ENCODE peak calls at places on chromosome 2, in eight cellular contexts. One of them, this sample, is unnamed.

GRCh38 chr2:22020101-22020742 is 896.5 kb downstream of the TDRD15 start:
- DNase-seq in tibial nerve: no peak
- DNase-seq in ovary: no peak
- DNase-seq in H1: no peak
- DNase-seq in A549: no peak
- DNase-seq in stomach: no peak
- DNase-seq in HepG2: no peak
- DNase-seq in transverse colon: no peak
- DNase-seq in this sample: no peak

GRCh38 chr2:122070241-122070731 is 314.8 kb downstream of the TSN start:
- DNase-seq in tibial nerve: no peak
- DNase-seq in ovary: no peak
- DNase-seq in H1: no peak
- DNase-seq in A549: no peak
- DNase-seq in stomach: no peak
- DNase-seq in HepG2: no peak
- DNase-seq in transverse colon: no peak
- DNase-seq in this sample: no peak

GRCh38 chr2:1653137-1653789 is 91.1 kb downstream of the PXDN start:
- DNase-seq in tibial nerve: no peak
- DNase-seq in ovary: peak; percentile 69
- DNase-seq in H1: no peak
- DNase-seq in A549: no peak
- DNase-seq in stomach: peak; percentile 32
- DNase-seq in HepG2: no peak
- DNase-seq in transverse colon: peak; percentile 60
- DNase-seq in this sample: peak; percentile 89

GRCh38 chr2:55236992-55237543 is 4.6 kb downstream of the RPS27A start:
- DNase-seq in tibial nerve: no peak
- DNase-seq in ovary: no peak
- DNase-seq in H1: no peak
- DNase-seq in A549: no peak
- DNase-seq in stomach: no peak
- DNase-seq in HepG2: no peak
- DNase-seq in transverse colon: no peak
- DNase-seq in this sample: no peak

GRCh38 chr2:20615466-20616241 is 35.2 kb downstream of the HS1BP3 start:
- DNase-seq in tibial nerve: peak; percentile 21
- DNase-seq in ovary: peak; percentile 37
- DNase-seq in H1: no peak
- DNase-seq in A549: no peak
- DNase-seq in stomach: peak; percentile 25
- DNase-seq in HepG2: peak; percentile 71
- DNase-seq in transverse colon: no peak
- DNase-seq in this sample: peak; percentile 71

GRCh38 chr2:196607073-196607472 is 32.4 kb upstream of the CCDC150 start:
- DNase-seq in tibial nerve: no peak
- DNase-seq in ovary: no peak
- DNase-seq in H1: no peak
- DNase-seq in A549: no peak
- DNase-seq in stomach: no peak
- DNase-seq in HepG2: no peak
- DNase-seq in transverse colon: no peak
- DNase-seq in this sample: no peak

GRCh38 chr2:179826297-179826696 is 35.1 kb downstream of the ZNF385B start:
- DNase-seq in tibial nerve: no peak
- DNase-seq in ovary: no peak
- DNase-seq in H1: no peak
- DNase-seq in A549: no peak
- DNase-seq in stomach: no peak
- DNase-seq in HepG2: no peak
- DNase-seq in transverse colon: no peak
- DNase-seq in this sample: no peak

GRCh38 chr2:48277153-48277552 is 252.8 kb upstream of the STON1 start:
- DNase-seq in tibial nerve: no peak
- DNase-seq in ovary: no peak
- DNase-seq in H1: no peak
- DNase-seq in A549: no peak
- DNase-seq in stomach: no peak
- DNase-seq in HepG2: no peak
- DNase-seq in transverse colon: no peak
- DNase-seq in this sample: no peak

GRCh38 chr2:196059491-196059960 is 9.1 kb downstream of the DNAH7 start:
- DNase-seq in tibial nerve: no peak
- DNase-seq in ovary: no peak
- DNase-seq in H1: no peak
- DNase-seq in A549: no peak
- DNase-seq in stomach: no peak
- DNase-seq in HepG2: no peak
- DNase-seq in transverse colon: no peak
- DNase-seq in this sample: no peak

DNA sequence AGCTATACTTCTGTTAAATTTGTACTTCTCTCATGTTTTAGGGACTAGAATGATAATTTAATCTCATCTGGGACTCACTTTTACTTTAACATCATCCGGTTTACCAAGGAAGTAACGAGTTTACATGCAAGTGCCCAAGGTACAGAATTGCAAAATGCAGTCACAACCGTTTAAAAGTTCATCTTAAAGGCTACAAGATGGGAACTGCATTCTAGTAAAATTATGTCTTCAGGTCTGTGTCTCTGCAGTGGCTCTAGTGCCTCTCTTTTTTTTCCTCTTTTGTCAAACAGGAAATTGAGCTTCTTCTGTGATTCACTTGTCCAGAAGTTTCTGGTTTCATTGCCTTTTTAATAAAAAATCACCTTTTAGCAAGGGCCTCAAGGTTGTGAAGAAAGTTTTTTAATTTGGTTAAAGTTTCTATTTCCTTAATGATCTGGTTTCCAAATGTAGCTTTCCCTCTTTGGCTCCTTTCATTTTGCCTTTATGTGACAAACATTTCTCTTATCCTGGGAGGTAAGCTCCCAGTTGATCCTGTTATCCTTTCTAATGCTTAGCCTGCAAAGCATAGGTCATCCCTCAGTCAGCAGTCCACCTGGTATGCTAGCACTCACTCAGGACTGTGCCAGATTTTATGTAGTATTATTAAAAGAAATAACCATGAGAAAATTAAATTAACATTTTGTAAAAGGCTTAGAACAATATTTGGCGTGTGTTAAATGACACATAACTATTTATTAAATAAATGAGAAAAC is 2.4 kb downstream of the GLS start:
- DNase-seq in tibial nerve: no peak
- DNase-seq in ovary: no peak
- DNase-seq in H1: no peak
- DNase-seq in A549: no peak
- DNase-seq in stomach: no peak
- DNase-seq in HepG2: no peak
- DNase-seq in transverse colon: no peak
- DNase-seq in this sample: no peak
- TF ChIP-seq EP300 in tibial nerve: no peak
- TF ChIP-seq EP300 in ovary: no peak
- TF ChIP-seq EP300 in H1: no peak
- TF ChIP-seq EP300 in A549: no peak
- TF ChIP-seq EP300 in stomach: no peak
- TF ChIP-seq EP300 in HepG2: no peak
- TF ChIP-seq EP300 in transverse colon: no peak
- TF ChIP-seq EP300 in this sample: no peak

GRCh38 chr2:70523672-70523995 is 30.0 kb downstream of the TGFA start:
- DNase-seq in tibial nerve: no peak
- DNase-seq in ovary: no peak
- DNase-seq in H1: no peak
- DNase-seq in A549: no peak
- DNase-seq in stomach: no peak
- DNase-seq in HepG2: no peak
- DNase-seq in transverse colon: no peak
- DNase-seq in this sample: no peak

GRCh38 chr2:70526126-70526525 is 27.5 kb downstream of the TGFA start:
- DNase-seq in tibial nerve: no peak
- DNase-seq in ovary: no peak
- DNase-seq in H1: no peak
- DNase-seq in A549: no peak
- DNase-seq in stomach: no peak
- DNase-seq in HepG2: no peak
- DNase-seq in transverse colon: no peak
- DNase-seq in this sample: no peak

GRCh38 chr2:70525032-70525431 is 28.6 kb downstream of the TGFA start:
- DNase-seq in tibial nerve: no peak
- DNase-seq in ovary: no peak
- DNase-seq in H1: no peak
- DNase-seq in A549: peak; percentile 74
- DNase-seq in stomach: peak; percentile 53
- DNase-seq in HepG2: peak; percentile 87
- DNase-seq in transverse colon: peak; percentile 65
- DNase-seq in this sample: no peak

GRCh38 chr2:70522627-70523026 is 31.0 kb downstream of the TGFA start:
- DNase-seq in tibial nerve: no peak
- DNase-seq in ovary: no peak
- DNase-seq in H1: peak; percentile 2
- DNase-seq in A549: no peak
- DNase-seq in stomach: no peak
- DNase-seq in HepG2: no peak
- DNase-seq in transverse colon: no peak
- DNase-seq in this sample: no peak

DNA sequence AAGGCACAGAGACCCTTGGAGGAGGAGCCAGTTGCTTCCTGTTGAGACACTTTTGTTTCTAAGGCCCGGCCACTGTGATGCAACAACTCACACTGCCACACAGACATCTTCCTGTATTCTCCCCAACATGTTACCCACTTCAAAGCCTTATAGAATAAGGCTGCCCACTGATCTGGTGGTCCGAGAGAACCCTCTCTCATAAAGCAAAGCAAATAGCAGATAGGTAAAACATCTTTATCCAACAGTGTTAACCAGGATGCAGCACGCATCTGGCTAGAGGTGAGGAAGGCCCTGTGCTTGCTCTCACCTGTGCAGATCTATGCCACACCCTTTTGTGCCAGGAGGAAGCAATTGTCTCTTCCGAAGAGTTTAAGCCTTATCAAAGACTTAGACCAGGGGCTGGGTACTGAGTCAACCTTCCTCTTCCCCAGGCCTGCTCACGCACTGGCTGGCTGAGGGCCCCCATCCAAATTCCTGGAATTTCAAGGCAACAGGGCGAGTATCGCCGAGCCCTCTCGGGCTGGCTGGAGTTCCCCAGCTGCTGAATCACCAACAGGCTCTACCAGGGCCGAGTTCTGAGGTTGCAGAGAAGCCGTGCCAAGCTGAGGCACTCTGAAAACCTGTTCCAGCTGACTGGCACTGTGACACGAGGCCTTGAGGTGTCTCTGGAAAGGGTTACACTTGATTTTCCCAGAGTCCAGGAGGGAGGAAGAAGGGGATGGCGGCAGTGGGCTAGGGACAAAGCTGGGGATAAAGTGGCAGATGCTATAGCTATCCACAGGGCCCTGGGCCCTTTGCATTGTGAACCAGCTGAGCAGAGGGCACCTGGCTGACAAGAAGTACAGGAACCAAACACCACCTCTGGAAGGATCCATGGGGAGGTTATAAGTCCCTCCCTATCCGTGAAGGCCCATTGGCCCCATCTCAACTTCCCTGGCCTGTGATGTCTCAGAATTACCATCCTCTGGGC is 29.3 kb downstream of the TGFA start:
- DNase-seq in tibial nerve: no peak
- DNase-seq in ovary: peak; percentile 23
- DNase-seq in H1: peak; percentile 53
- DNase-seq in A549: peak; percentile 88
- DNase-seq in stomach: peak; percentile 81
- DNase-seq in HepG2: peak; percentile 40
- DNase-seq in transverse colon: peak; percentile 61
- DNase-seq in this sample: no peak
- TF ChIP-seq POLR2A in tibial nerve: no peak
- TF ChIP-seq POLR2A in ovary: no peak
- TF ChIP-seq POLR2A in H1: no peak
- TF ChIP-seq POLR2A in A549: no peak
- TF ChIP-seq POLR2A in stomach: no peak
- TF ChIP-seq POLR2A in HepG2: no peak
- TF ChIP-seq POLR2A in transverse colon: no peak
- TF ChIP-seq POLR2A in this sample: no peak

GRCh38 chr2:33903237-33903636 is 304.1 kb upstream of the FAM98A start:
- DNase-seq in tibial nerve: no peak
- DNase-seq in ovary: no peak
- DNase-seq in H1: no peak
- DNase-seq in A549: no peak
- DNase-seq in stomach: no peak
- DNase-seq in HepG2: no peak
- DNase-seq in transverse colon: no peak
- DNase-seq in this sample: no peak
- TF ChIP-seq EP300 in tibial nerve: no peak
- TF ChIP-seq EP300 in ovary: no peak
- TF ChIP-seq EP300 in H1: no peak
- TF ChIP-seq EP300 in A549: no peak
- TF ChIP-seq EP300 in stomach: no peak
- TF ChIP-seq EP300 in HepG2: no peak
- TF ChIP-seq EP300 in transverse colon: no peak
- TF ChIP-seq EP300 in this sample: no peak

GRCh38 chr2:16626497-16626896 is 39.1 kb downstream of the CYRIA start:
- DNase-seq in tibial nerve: no peak
- DNase-seq in ovary: no peak
- DNase-seq in H1: no peak
- DNase-seq in A549: no peak
- DNase-seq in stomach: no peak
- DNase-seq in HepG2: no peak
- DNase-seq in transverse colon: peak; percentile 23
- DNase-seq in this sample: no peak

GRCh38 chr2:16624419-16624745 is 41.3 kb downstream of the CYRIA start:
- DNase-seq in tibial nerve: no peak
- DNase-seq in ovary: no peak
- DNase-seq in H1: no peak
- DNase-seq in A549: no peak
- DNase-seq in stomach: no peak
- DNase-seq in HepG2: no peak
- DNase-seq in transverse colon: no peak
- DNase-seq in this sample: no peak

GRCh38 chr2:16623564-16624418 is 41.8 kb downstream of the CYRIA start:
- DNase-seq in tibial nerve: no peak
- DNase-seq in ovary: no peak
- DNase-seq in H1: no peak
- DNase-seq in A549: no peak
- DNase-seq in stomach: no peak
- DNase-seq in HepG2: no peak
- DNase-seq in transverse colon: no peak
- DNase-seq in this sample: no peak

GRCh38 chr2:16625759-16626158 is 39.9 kb downstream of the CYRIA start:
- DNase-seq in tibial nerve: no peak
- DNase-seq in ovary: no peak
- DNase-seq in H1: no peak
- DNase-seq in A549: no peak
- DNase-seq in stomach: no peak
- DNase-seq in HepG2: no peak
- DNase-seq in transverse colon: no peak
- DNase-seq in this sample: no peak

DNA sequence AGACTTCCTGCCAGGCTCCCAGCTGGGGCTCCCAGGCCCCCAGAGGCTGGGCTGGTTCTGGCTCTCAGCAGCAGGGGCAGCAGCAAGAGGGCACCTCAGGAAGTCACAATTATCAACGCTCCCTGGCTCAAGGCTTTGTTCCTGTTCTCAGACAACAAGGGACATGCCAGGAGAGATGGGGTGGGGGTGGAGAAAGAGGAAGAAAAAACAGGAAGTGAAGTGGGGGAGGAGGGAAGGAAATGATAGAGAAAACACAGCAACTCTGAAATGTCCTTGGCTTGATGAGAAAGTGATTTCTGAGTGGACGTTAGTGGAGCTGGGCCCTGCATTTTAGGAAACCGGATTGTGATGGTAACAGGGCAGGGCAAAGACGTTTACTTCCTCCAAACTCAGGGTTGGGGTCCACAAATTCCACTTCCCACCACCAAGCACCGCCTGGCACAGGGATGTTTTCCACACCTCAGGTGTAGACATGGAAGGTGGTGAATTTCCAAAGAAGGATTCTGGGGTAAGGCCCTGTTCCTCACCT is 40.4 kb downstream of the CYRIA start:
- DNase-seq in tibial nerve: no peak
- DNase-seq in ovary: no peak
- DNase-seq in H1: no peak
- DNase-seq in A549: no peak
- DNase-seq in stomach: no peak
- DNase-seq in HepG2: no peak
- DNase-seq in transverse colon: peak; percentile 26
- DNase-seq in this sample: no peak
- TF ChIP-seq POLR2A in tibial nerve: no peak
- TF ChIP-seq POLR2A in ovary: no peak
- TF ChIP-seq POLR2A in H1: no peak
- TF ChIP-seq POLR2A in A549: no peak
- TF ChIP-seq POLR2A in stomach: no peak
- TF ChIP-seq POLR2A in HepG2: no peak
- TF ChIP-seq POLR2A in transverse colon: no peak
- TF ChIP-seq POLR2A in this sample: no peak

This sample was measured in suprapubic skin.